ENCODE peak calls at places on chromosomes 2 and 18, in ten cellular contexts. Q, X, P, H, F, M, E, T, O and Y are unnamed samples.

GRCh38 chr2:234615643-234616356 is 118.9 kb upstream of the ARL4C start:
- DNase-seq in P (no peak), O (no peak), E (no peak), F (no peak), H (no peak), Q (no peak), M (no peak), X (no peak), T (no peak), Y (no peak)

GRCh38 chr2:30732876-30733275 is 74.4 kb downstream of the CAPN13 start:
- DNase-seq in M (no peak), P (no peak), E (no peak), Q (no peak), F (peak), H (no peak), X (no peak), O (no peak), T (no peak), Y (no peak)

GRCh38 chr2:133833746-133834145 is 265.5 kb upstream of the NCKAP5 start:
- DNase-seq in M (no peak), E (no peak), O (no peak), H (no peak), T (no peak), X (no peak), P (no peak), F (no peak), Q (no peak), Y (no peak)

GRCh38 chr2:16441431-16441830 is 224.2 kb downstream of the CYRIA start:
- DNase-seq in Q (no peak), F (no peak), P (no peak), M (no peak), O (no peak), X (no peak), T (no peak), H (no peak), E (no peak), Y (no peak)

GRCh38 chr2:33322099-33322498 is 154.3 kb upstream of the RASGRP3 start:
- DNase-seq in Q (no peak), M (no peak), F (no peak), X (no peak), T (no peak), O (no peak), P (no peak), E (no peak), H (no peak), Y (no peak)

GRCh38 chr2:113061896-113062770 is 3.1 kb downstream of the IL36RN start:
- DNase-seq in T (no peak), M (no peak), E (no peak), O (no peak), F (no peak), Q (no peak), X (no peak), P (no peak), H (no peak), Y (no peak)

GRCh38 chr2:104790901-104791495 is 62.9 kb upstream of the POU3F3 start:
- DNase-seq in X (no peak), E (peak), T (no peak), O (no peak), M (no peak), P (no peak), H (no peak), F (no peak), Q (no peak), Y (no peak)

GRCh38 chr18:51561821-51562220 is 364.3 kb upstream of the MEX3C start:
- DNase-seq in T (no peak), E (no peak), O (no peak), P (no peak), H (no peak), Q (no peak), X (no peak), M (peak), F (no peak), Y (no peak)

GRCh38 chr2:231613054-231613654 is 20.5 kb downstream of the TEX44 start:
- DNase-seq in M (peak), O (no peak), X (no peak), T (no peak), F (peak), P (peak), Q (no peak), E (no peak), H (no peak), Y (no peak)

GRCh38 chr2:60849165-60849564 is 32.2 kb upstream of the REL start:
- DNase-seq in P (no peak), H (no peak), M (no peak), E (no peak), F (no peak), X (no peak), Q (no peak), O (no peak), T (no peak), Y (no peak)

GRCh38 chr18:3453540-3454364 is 3.8 kb downstream of the TGIF1 start:
- DNase-seq in E (peak), T (peak), O (peak), X (peak), F (peak), M (peak), P (peak), H (peak), Q (peak), Y (no peak)

GRCh38 chr2:2716771-2717170 is 385.7 kb upstream of the MYT1L start:
- DNase-seq in E (no peak), F (no peak), T (no peak), P (no peak), O (no peak), Q (no peak), X (no peak), H (no peak), M (no peak), Y (no peak)

GRCh38 chr2:29530281-29530680 is 391.1 kb downstream of the ALK start:
- DNase-seq in T (no peak), H (no peak), P (no peak), Q (no peak), M (no peak), E (no peak), O (no peak), F (no peak), X (no peak), Y (no peak)

GRCh38 chr2:88880441-88880953 is 189.0 kb downstream of the RPIA start:
- DNase-seq in M (no peak), X (no peak), F (no peak), H (peak), P (no peak), Q (no peak), E (peak), O (no peak), T (peak), Y (peak)

GRCh38 chr2:240229603-240230423 is 89.4 kb upstream of the OTOS start:
- DNase-seq in E (no peak), X (peak), P (peak), H (no peak), T (no peak), F (no peak), M (no peak), Q (no peak), O (peak), Y (no peak)

GRCh38 chr2:25332571-25332970 is 9.2 kb downstream of the DNMT3A start:
- DNase-seq in Q (no peak), O (no peak), F (no peak), H (no peak), X (no peak), P (no peak), M (peak), T (no peak), E (no peak), Y (no peak)

GRCh38 chr2:110794951-110795350 is 62.6 kb downstream of the ACOXL start:
- DNase-seq in F (no peak), T (no peak), E (no peak), O (no peak), X (no peak), H (no peak), Q (no peak), M (no peak), P (no peak), Y (no peak)

GRCh38 chr2:198383392-198383791 is 579.0 kb downstream of the PLCL1 start:
- DNase-seq in E (no peak), T (no peak), Q (no peak), F (no peak), X (no peak), P (no peak), O (no peak), M (no peak), H (no peak), Y (no peak)

GRCh38 chr2:213991454-213992108 is 419.3 kb upstream of the VWC2L start:
- DNase-seq in T (no peak), P (no peak), F (no peak), M (no peak), O (no peak), E (no peak), Q (no peak), H (no peak), X (no peak), Y (no peak)

GRCh38 chr2:216391401-216391800 is 19.1 kb upstream of the MARCHF4 start:
- DNase-seq in P (no peak), X (no peak), F (no peak), E (no peak), T (no peak), O (no peak), H (no peak), M (no peak), Q (no peak), Y (no peak)

GRCh38 chr2:156537147-156537546 is 101.0 kb downstream of the GPD2 start:
- DNase-seq in X (no peak), F (no peak), O (no peak), P (no peak), Q (no peak), H (no peak), E (no peak), T (no peak), M (no peak), Y (no peak)

GRCh38 chr2:168182850-168183249 is 64.5 kb downstream of the STK39 start:
- DNase-seq in O (no peak), H (no peak), P (no peak), X (no peak), F (no peak), E (no peak), M (no peak), T (no peak), Q (no peak), Y (no peak)

GRCh38 chr2:181741756-181742155 is 61.4 kb upstream of the NEUROD1 start:
- DNase-seq in Q (no peak), E (no peak), X (no peak), M (no peak), H (no peak), F (no peak), O (no peak), T (no peak), P (no peak), Y (no peak)

GRCh38 chr2:64263315-64263714 is 119.1 kb upstream of the PELI1 start:
- DNase-seq in Q (no peak), H (no peak), P (no peak), F (no peak), M (no peak), E (no peak), O (no peak), T (no peak), X (no peak), Y (no peak)

GRCh38 chr2:66772618-66773017 is 337.7 kb downstream of the MEIS1 start:
- DNase-seq in T (no peak), Q (no peak), M (no peak), E (no peak), H (peak), P (no peak), F (no peak), X (no peak), O (no peak), Y (no peak)

GRCh38 chr2:38599706-38600105 is 3.0 kb downstream of the HNRNPLL start:
- DNase-seq in P (no peak), T (no peak), O (no peak), F (no peak), X (no peak), M (no peak), Q (no peak), H (no peak), E (no peak), Y (no peak)

GRCh38 chr2:50615296-50615695 is 416.6 kb downstream of the NRXN1 start:
- DNase-seq in M (no peak), P (no peak), X (no peak), O (no peak), T (no peak), F (no peak), Q (no peak), E (no peak), H (peak), Y (no peak)

GRCh38 chr18:76421291-76422078 is 73.6 kb downstream of the ZNF516 start:
- DNase-seq in Q (no peak), M (no peak), H (no peak), X (peak), O (no peak), F (peak), T (no peak), E (no peak), P (no peak), Y (no peak)

GRCh38 chr18:66729459-66730239 is 125.8 kb upstream of the CDH19 start:
- DNase-seq in T (no peak), H (no peak), M (no peak), X (no peak), F (no peak), Q (no peak), E (no peak), O (no peak), P (no peak), Y (no peak)

GRCh38 chr2:232026941-232027340 is 65.4 kb downstream of the DIS3L2 start:
- DNase-seq in E (no peak), O (no peak), M (no peak), H (no peak), T (no peak), Q (no peak), X (no peak), F (no peak), P (no peak), Y (no peak)

GRCh38 chr2:176473177-176473576 is 203.9 kb downstream of the MTX2 start:
- DNase-seq in Q (no peak), M (no peak), F (no peak), E (no peak), H (no peak), O (no peak), X (no peak), P (peak), T (no peak), Y (no peak)

GRCh38 chr18:59233017-59233410 is 13.1 kb downstream of the GRP start:
- DNase-seq in E (no peak), F (no peak), H (no peak), T (no peak), O (no peak), P (no peak), Q (no peak), X (no peak), M (no peak), Y (no peak)

GRCh38 chr18:54075681-54076080 is 148.8 kb downstream of the MBD2 start:
- DNase-seq in T (no peak), F (no peak), P (no peak), X (no peak), M (no peak), Q (no peak), E (no peak), H (no peak), O (no peak), Y (no peak)

GRCh38 chr2:218781691-218782528 is at the start of gene CYP27A1:
- DNase-seq in P (peak), T (no peak), X (peak), H (peak), F (peak), Q (peak), E (peak), O (peak), M (peak), Y (no peak)

GRCh38 chr18:2218101-2218500 is 353.2 kb downstream of the METTL4 start:
- DNase-seq in M (no peak), X (no peak), H (no peak), E (no peak), F (no peak), P (no peak), Q (no peak), O (no peak), T (no peak), Y (no peak)

GRCh38 chr18:2223859-2224258 is 347.4 kb downstream of the METTL4 start:
- DNase-seq in O (no peak), Q (no peak), T (no peak), H (peak), M (no peak), F (no peak), P (no peak), X (no peak), E (peak), Y (no peak)

GRCh38 chr18:2222270-2223185 is 348.8 kb downstream of the METTL4 start:
- DNase-seq in T (no peak), Q (no peak), H (no peak), X (no peak), P (no peak), M (no peak), E (no peak), O (no peak), F (no peak), Y (no peak)

GRCh38 chr18:2223394-2223793 is 347.9 kb downstream of the METTL4 start:
- DNase-seq in F (no peak), X (no peak), T (no peak), P (no peak), Q (no peak), H (peak), O (no peak), E (peak), M (no peak), Y (no peak)
- H3K27ac ChIP-seq in F (no peak), X (peak), T (no peak), P (no peak), Q (no peak), H (no peak), O (no peak), E (no peak), M (no peak), Y (no peak)

GRCh38 chr2:27753744-27754588 is 17.6 kb upstream of the MRPL33 start:
- DNase-seq in F (peak), H (peak), E (peak), O (peak), X (peak), M (peak), T (no peak), Q (peak), P (peak), Y (peak)
- H3K4me3 ChIP-seq in F (no peak), H (peak), E (no peak), O (no peak), X (no peak), M (no peak), T (no peak), Q (no peak), P (no peak), Y (no peak)

DNA sequence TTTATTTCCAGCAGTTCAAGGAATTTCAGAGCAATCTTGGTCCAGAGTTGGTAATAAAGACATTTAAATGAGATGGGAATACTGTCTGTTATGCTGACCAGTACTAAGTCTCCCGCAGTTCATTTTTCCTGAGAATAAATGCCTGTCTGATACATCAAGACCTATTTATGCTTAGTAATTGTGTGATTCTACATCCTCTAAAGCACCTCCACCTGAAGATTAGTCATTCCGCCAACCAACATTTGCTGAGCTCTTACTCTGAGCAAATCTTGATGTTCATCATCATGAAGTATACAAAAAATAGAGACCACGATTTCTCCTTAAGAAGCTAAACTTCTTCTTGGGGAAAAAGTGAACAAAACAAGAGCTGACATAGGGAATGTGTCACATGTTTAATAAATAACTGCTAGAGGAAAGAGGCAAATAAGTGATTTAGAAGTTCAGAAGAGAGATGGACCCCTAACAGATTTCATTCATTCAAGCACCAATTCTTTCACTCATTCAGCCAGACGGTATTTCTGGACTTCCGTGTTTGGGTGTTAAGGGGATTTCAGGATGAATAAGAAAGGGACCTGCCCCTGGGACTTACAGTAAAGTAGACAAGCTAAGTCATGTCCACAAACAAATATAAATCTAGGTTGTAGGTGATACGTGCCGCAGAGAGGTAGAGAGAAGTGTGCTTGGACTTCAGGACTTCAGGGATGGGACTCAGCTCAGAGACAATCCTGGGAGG is 34.2 kb upstream of the PPP4R1 start:
- DNase-seq in P (no peak), M (no peak), E (no peak), H (no peak), T (no peak), Q (no peak), O (no peak), X (no peak), F (no peak), Y (no peak)
- H3K27ac ChIP-seq in P (no peak), M (no peak), E (no peak), H (no peak), T (no peak), Q (no peak), O (no peak), X (no peak), F (no peak), Y (no peak)

DNA sequence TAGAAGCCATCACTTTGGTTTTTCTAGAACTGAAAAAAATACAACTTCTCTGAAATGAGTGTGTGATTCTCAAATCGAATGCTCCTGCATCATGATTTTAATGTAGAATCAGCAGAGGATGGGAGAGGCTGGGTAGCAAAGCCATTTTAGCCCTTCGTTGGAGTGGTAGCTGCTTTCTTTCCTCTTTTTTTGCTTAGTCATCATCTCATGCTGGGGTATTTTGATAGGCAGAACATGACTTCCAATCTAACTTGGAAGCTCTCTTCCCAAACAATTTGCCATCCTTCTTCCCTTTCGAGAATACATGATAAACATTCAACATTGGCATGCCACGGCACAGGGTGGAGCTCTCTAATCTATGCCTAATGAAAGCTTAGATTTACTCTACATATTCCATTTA is 311.2 kb upstream of the LRATD1 start:
- DNase-seq in P (no peak), M (no peak), E (no peak), Q (no peak), X (no peak), T (no peak), O (no peak), F (no peak), H (no peak), Y (no peak)
- H3K4me3 ChIP-seq in P (no peak), M (no peak), E (no peak), Q (no peak), X (no peak), T (no peak), O (no peak), F (no peak), H (no peak), Y (no peak)

GRCh38 chr2:197159681-197160211 is 150.8 kb downstream of the ANKRD44 start:
- DNase-seq in T (no peak), F (no peak), O (no peak), H (no peak), X (no peak), Q (no peak), P (no peak), E (no peak), M (no peak), Y (peak)
- H3K27ac ChIP-seq in T (peak), F (no peak), O (no peak), H (no peak), X (peak), Q (no peak), P (no peak), E (no peak), M (no peak), Y (peak)